ENCODE peak calls at places on chromosomes 7 and 10, in ten cellular contexts. H is T1000; E is EH; O is dermis blood vessel endothelial cell; X is heart left ventricle; B is activated CD4-positive, alpha-beta T cell treated with anti-CD3 and anti-CD28 coated beads, Interleukin-2, amount 10 ng/mL, durations not matched to agents 24 days and 14 days; U is NAMALWA; Y is effector CD4-positive, alpha-beta T cell; K is transverse colon; J is activated naive CD8-positive, alpha-beta T cell treated with anti-CD3 and anti-CD28 coated beads, Interleukin-2, amount 50 U/mL, for 16 hours. D is an unnamed sample.

GRCh38 chr10:79050896-79051555 is 17.7 kb upstream of the ZMIZ1 start:
- DNase-seq in H (no peak), E (peak; percentile 45), O (no peak), X (peak; percentile 13), B (no peak), U (no peak), Y (no peak), K (no peak), J (no peak), D (no peak)

GRCh38 chr7:32026076-32026425 is 44.2 kb downstream of the PDE1C start:
- DNase-seq in H (no peak), E (no peak), O (no peak), X (no peak), B (no peak), U (no peak), Y (no peak), K (no peak), J (no peak), D (no peak)

GRCh38 chr7:191105-192034 is 1.0 kb upstream of the FAM20C start:
- DNase-seq in H (peak; percentile 67), E (peak; percentile 83), O (peak; percentile 41), X (peak; percentile 79), B (no peak), U (no peak), Y (no peak), K (no peak), J (no peak), D (no peak)

GRCh38 chr10:47261121-47261520 is 38.9 kb upstream of the GDF10 start:
- DNase-seq in H (no peak), E (no peak), O (no peak), X (no peak), B (peak; percentile 80), U (peak; percentile 30), Y (no peak), K (peak; percentile 9), J (peak; percentile 11), D (no peak)

GRCh38 chr7:96303105-96303685 is 18.7 kb downstream of the SLC25A13 start:
- DNase-seq in H (no peak), E (no peak), O (no peak), X (no peak), B (no peak), U (no peak), Y (no peak), K (peak; percentile 28), J (no peak), D (no peak)

GRCh38 chr7:101436857-101437576 is 74.3 kb downstream of the COL26A1 start:
- DNase-seq in H (no peak), E (no peak), O (no peak), X (no peak), B (no peak), U (peak; percentile 42), Y (no peak), K (peak; percentile 16), J (no peak), D (no peak)

GRCh38 chr7:50335795-50336754 is 31.6 kb downstream of the IKZF1 start:
- DNase-seq in H (peak; percentile 15), E (no peak), O (no peak), X (no peak), B (peak; percentile 92), U (peak; percentile 87), Y (peak; percentile 74), K (peak; percentile 68), J (peak; percentile 63), D (no peak)

GRCh38 chr7:158452331-158452730 is 135.3 kb downstream of the PTPRN2 start:
- DNase-seq in H (no peak), E (no peak), O (no peak), X (no peak), B (no peak), U (no peak), Y (no peak), K (no peak), J (no peak), D (no peak)

GRCh38 chr7:75943864-75944263 is 28.9 kb downstream of the POR start:
- DNase-seq in H (no peak), E (peak; percentile 22), O (peak; percentile 11), X (no peak), B (no peak), U (no peak), Y (no peak), K (peak; percentile 41), J (no peak), D (no peak)

GRCh38 chr10:62830577-62831122 is 14.5 kb upstream of the EGR2 start:
- DNase-seq in H (no peak), E (no peak), O (no peak), X (no peak), B (no peak), U (no peak), Y (no peak), K (no peak), J (no peak), D (no peak)

GRCh38 chr10:53140516-53140915 is 367.9 kb upstream of the MBL2 start:
- DNase-seq in H (peak; percentile 45), E (peak; percentile 44), O (no peak), X (no peak), B (no peak), U (no peak), Y (no peak), K (no peak), J (no peak), D (no peak)

GRCh38 chr7:149772236-149772820 is 1.1 kb downstream of the ZNF467 start:
- DNase-seq in H (no peak), E (no peak), O (peak; percentile 30), X (no peak), B (peak; percentile 60), U (peak; percentile 31), Y (no peak), K (peak; percentile 25), J (no peak), D (no peak)

GRCh38 chr10:48701139-48701901 is 16.6 kb downstream of the WDFY4 start:
- DNase-seq in H (no peak), E (no peak), O (no peak), X (no peak), B (no peak), U (peak; percentile 39), Y (no peak), K (peak; percentile 63), J (no peak), D (no peak)

GRCh38 chr7:134890246-134891240 is 95.8 kb upstream of the AGBL3 start:
- DNase-seq in H (no peak), E (peak; percentile 74), O (peak; percentile 71), X (peak; percentile 45), B (no peak), U (no peak), Y (no peak), K (no peak), J (no peak), D (peak; percentile 86)

GRCh38 chr10:129193148-129193547 is 273.9 kb upstream of the MGMT start:
- DNase-seq in H (peak; percentile 60), E (no peak), O (peak; percentile 40), X (no peak), B (no peak), U (no peak), Y (no peak), K (no peak), J (no peak), D (peak; percentile 64)

GRCh38 chr10:93703066-93703465 is 674 bp upstream of the FRA10AC1 start:
- DNase-seq in H (no peak), E (no peak), O (peak; percentile 22), X (no peak), B (peak; percentile 69), U (no peak), Y (no peak), K (no peak), J (no peak), D (no peak)

GRCh38 chr10:33332183-33333031 is 2.1 kb downstream of the NRP1 start:
- DNase-seq in H (no peak), E (peak; percentile 71), O (peak; percentile 39), X (no peak), B (no peak), U (no peak), Y (no peak), K (no peak), J (no peak), D (no peak)